ENCODE peak calls at places on chromosomes 13 and 19, in six cellular contexts. One of them, this sample, is unnamed. For H3K9me3 and H3K27me3, the result is how much of the 10 kb centered on the place peaks cover.

GRCh38 chr13:91406619-91407018 is 8.2 kb downstream of the GPC5 start:
- DNase-seq in uterus: no peak
- DNase-seq in heart left ventricle: no peak
- DNase-seq in left ventricle myocardium inferior: no peak
- DNase-seq in CD8-positive, alpha-beta T cell: no peak
- DNase-seq in right lobe of liver: peak
- DNase-seq in this sample: no peak

GRCh38 chr19:9620842-9621155 is 233 bp downstream of the ZNF561 start:
- DNase-seq in CD8-positive, alpha-beta T cell: no peak
- DNase-seq in uterus: no peak
- DNase-seq in heart left ventricle: no peak
- DNase-seq in right lobe of liver: no peak
- DNase-seq in left ventricle myocardium inferior: no peak
- DNase-seq in this sample: no peak

GRCh38 chr19:18491995-18492953 is 29.6 kb downstream of the ELL start:
- DNase-seq in left ventricle myocardium inferior: no peak
- DNase-seq in CD8-positive, alpha-beta T cell: no peak
- DNase-seq in right lobe of liver: no peak
- DNase-seq in uterus: no peak
- DNase-seq in heart left ventricle: no peak
- DNase-seq in this sample: no peak

GRCh38 chr19:16051254-16052025 is 24.9 kb upstream of the TPM4 start:
- DNase-seq in heart left ventricle: no peak
- DNase-seq in right lobe of liver: no peak
- DNase-seq in CD8-positive, alpha-beta T cell: no peak
- DNase-seq in uterus: no peak
- DNase-seq in left ventricle myocardium inferior: no peak
- DNase-seq in this sample: peak

GRCh38 chr13:94829201-94829600 is 116.9 kb upstream of the SOX21 start:
- DNase-seq in right lobe of liver: no peak
- DNase-seq in left ventricle myocardium inferior: no peak
- DNase-seq in uterus: no peak
- DNase-seq in heart left ventricle: no peak
- DNase-seq in CD8-positive, alpha-beta T cell: no peak
- DNase-seq in this sample: no peak

GRCh38 chr13:47611664-47612288 is 389.3 kb downstream of the SUCLA2 start:
- DNase-seq in uterus: no peak
- DNase-seq in heart left ventricle: no peak
- DNase-seq in left ventricle myocardium inferior: no peak
- DNase-seq in right lobe of liver: no peak
- DNase-seq in CD8-positive, alpha-beta T cell: no peak
- DNase-seq in this sample: no peak

GRCh38 chr13:32266130-32266529 is 49.0 kb downstream of the ZAR1L start:
- DNase-seq in uterus: no peak
- DNase-seq in CD8-positive, alpha-beta T cell: no peak
- DNase-seq in heart left ventricle: no peak
- DNase-seq in right lobe of liver: no peak
- DNase-seq in left ventricle myocardium inferior: no peak
- DNase-seq in this sample: no peak

GRCh38 chr13:65090191-65090590 is 2139.9 kb downstream of the PCDH9 start:
- DNase-seq in heart left ventricle: no peak
- DNase-seq in uterus: no peak
- DNase-seq in left ventricle myocardium inferior: no peak
- DNase-seq in CD8-positive, alpha-beta T cell: no peak
- DNase-seq in right lobe of liver: no peak
- DNase-seq in this sample: no peak

GRCh38 chr13:107374038-107374437 is 806.1 kb upstream of the ARGLU1 start:
- DNase-seq in uterus: no peak
- DNase-seq in right lobe of liver: no peak
- DNase-seq in heart left ventricle: no peak
- DNase-seq in CD8-positive, alpha-beta T cell: no peak
- DNase-seq in left ventricle myocardium inferior: no peak
- DNase-seq in this sample: no peak

GRCh38 chr13:43293008-43293407 is 269.6 kb downstream of the DNAJC15 start:
- DNase-seq in heart left ventricle: no peak
- DNase-seq in left ventricle myocardium inferior: no peak
- DNase-seq in uterus: no peak
- DNase-seq in right lobe of liver: no peak
- DNase-seq in CD8-positive, alpha-beta T cell: no peak
- DNase-seq in this sample: no peak

GRCh38 chr19:39752390-39752789 is 14.6 kb upstream of the CLC start:
- DNase-seq in heart left ventricle: no peak
- DNase-seq in left ventricle myocardium inferior: no peak
- DNase-seq in CD8-positive, alpha-beta T cell: no peak
- DNase-seq in uterus: no peak
- DNase-seq in right lobe of liver: no peak
- DNase-seq in this sample: no peak

GRCh38 chr13:33782631-33783030 is 35.3 kb upstream of the RFC3 start:
- DNase-seq in left ventricle myocardium inferior: no peak
- DNase-seq in CD8-positive, alpha-beta T cell: no peak
- DNase-seq in right lobe of liver: no peak
- DNase-seq in heart left ventricle: no peak
- DNase-seq in uterus: no peak
- DNase-seq in this sample: no peak

GRCh38 chr19:47280183-47280797 is 5.6 kb downstream of the INAFM1 start:
- DNase-seq in left ventricle myocardium inferior: no peak
- DNase-seq in uterus: peak
- DNase-seq in right lobe of liver: no peak
- DNase-seq in CD8-positive, alpha-beta T cell: no peak
- DNase-seq in heart left ventricle: no peak
- DNase-seq in this sample: no peak

GRCh38 chr13:20390526-20391175 is 135.0 kb downstream of the CRYL1 start:
- DNase-seq in CD8-positive, alpha-beta T cell: no peak
- DNase-seq in uterus: no peak
- DNase-seq in heart left ventricle: no peak
- DNase-seq in left ventricle myocardium inferior: no peak
- DNase-seq in right lobe of liver: no peak
- DNase-seq in this sample: peak

GRCh38 chr13:40968416-40969000 is 50.6 kb downstream of the ELF1 start:
- DNase-seq in uterus: no peak
- DNase-seq in left ventricle myocardium inferior: no peak
- DNase-seq in heart left ventricle: no peak
- DNase-seq in right lobe of liver: no peak
- DNase-seq in CD8-positive, alpha-beta T cell: no peak
- DNase-seq in this sample: no peak

GRCh38 chr19:15437355-15438123 is 12.2 kb downstream of the WIZ start:
- DNase-seq in heart left ventricle: no peak
- DNase-seq in left ventricle myocardium inferior: no peak
- DNase-seq in uterus: peak
- DNase-seq in CD8-positive, alpha-beta T cell: no peak
- DNase-seq in right lobe of liver: no peak
- DNase-seq in this sample: no peak

GRCh38 chr19:15320118-15320517 is 12.2 kb downstream of the BRD4 start:
- DNase-seq in heart left ventricle: no peak
- DNase-seq in CD8-positive, alpha-beta T cell: no peak
- DNase-seq in uterus: no peak
- DNase-seq in right lobe of liver: no peak
- DNase-seq in left ventricle myocardium inferior: no peak
- DNase-seq in this sample: no peak

GRCh38 chr19:17754634-17755532 is 3.6 kb downstream of the FCHO1 start:
- DNase-seq in heart left ventricle: no peak
- DNase-seq in uterus: no peak
- DNase-seq in left ventricle myocardium inferior: no peak
- DNase-seq in right lobe of liver: no peak
- DNase-seq in CD8-positive, alpha-beta T cell: no peak
- DNase-seq in this sample: no peak

GRCh38 chr19:54903303-54903702 is 2.6 kb upstream of the NCR1 start:
- DNase-seq in CD8-positive, alpha-beta T cell: no peak
- DNase-seq in heart left ventricle: no peak
- DNase-seq in right lobe of liver: no peak
- DNase-seq in left ventricle myocardium inferior: no peak
- DNase-seq in uterus: no peak
- DNase-seq in this sample: no peak

GRCh38 chr13:53758946-53759345 is 730.3 kb downstream of the OLFM4 start:
- DNase-seq in left ventricle myocardium inferior: no peak
- DNase-seq in uterus: no peak
- DNase-seq in heart left ventricle: no peak
- DNase-seq in CD8-positive, alpha-beta T cell: no peak
- DNase-seq in right lobe of liver: no peak
- DNase-seq in this sample: no peak

DNA sequence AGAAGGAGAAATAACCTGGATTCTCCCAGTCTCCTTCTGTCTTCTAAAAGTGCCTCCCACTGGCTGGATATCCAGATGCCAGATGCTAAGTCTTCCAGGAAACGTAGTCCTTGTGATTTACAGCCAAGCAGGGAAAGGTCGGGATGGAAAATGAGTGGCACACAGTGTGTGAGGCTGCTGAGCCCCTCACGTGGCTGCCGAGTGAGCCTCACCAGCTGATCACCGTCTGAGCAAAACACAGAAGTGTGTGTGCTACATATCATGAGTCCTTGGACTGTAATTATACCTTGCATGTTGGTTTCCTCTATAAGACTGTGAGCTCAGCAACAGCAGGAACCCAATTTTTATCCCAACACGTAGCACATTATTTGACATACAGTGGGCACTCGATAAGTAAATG is 15.1 kb downstream of the LHFPL6 start:
- DNase-seq in heart left ventricle: no peak
- DNase-seq in right lobe of liver: no peak
- DNase-seq in uterus: no peak
- DNase-seq in CD8-positive, alpha-beta T cell: no peak
- DNase-seq in left ventricle myocardium inferior: no peak
- DNase-seq in this sample: no peak
- H3K9me3 ChIP-seq in heart left ventricle: under half
- H3K9me3 ChIP-seq in right lobe of liver: under half
- H3K9me3 ChIP-seq in uterus: under half
- H3K9me3 ChIP-seq in CD8-positive, alpha-beta T cell: under half
- H3K9me3 ChIP-seq in left ventricle myocardium inferior: under half
- H3K9me3 ChIP-seq in this sample: under half

GRCh38 chr13:27925220-27925991 is 5.6 kb downstream of the PDX1 start:
- DNase-seq in uterus: no peak
- DNase-seq in right lobe of liver: no peak
- DNase-seq in left ventricle myocardium inferior: no peak
- DNase-seq in CD8-positive, alpha-beta T cell: no peak
- DNase-seq in heart left ventricle: no peak
- DNase-seq in this sample: no peak

GRCh38 chr13:27928353-27928804 is 8.6 kb downstream of the PDX1 start:
- DNase-seq in CD8-positive, alpha-beta T cell: no peak
- DNase-seq in right lobe of liver: no peak
- DNase-seq in heart left ventricle: no peak
- DNase-seq in left ventricle myocardium inferior: no peak
- DNase-seq in uterus: no peak
- DNase-seq in this sample: no peak

GRCh38 chr13:27927444-27928352 is 7.9 kb downstream of the PDX1 start:
- DNase-seq in left ventricle myocardium inferior: no peak
- DNase-seq in uterus: no peak
- DNase-seq in right lobe of liver: no peak
- DNase-seq in CD8-positive, alpha-beta T cell: no peak
- DNase-seq in heart left ventricle: no peak
- DNase-seq in this sample: no peak

GRCh38 chr13:27924529-27925141 is 4.8 kb downstream of the PDX1 start:
- DNase-seq in uterus: no peak
- DNase-seq in heart left ventricle: no peak
- DNase-seq in left ventricle myocardium inferior: no peak
- DNase-seq in right lobe of liver: no peak
- DNase-seq in CD8-positive, alpha-beta T cell: no peak
- DNase-seq in this sample: no peak

DNA sequence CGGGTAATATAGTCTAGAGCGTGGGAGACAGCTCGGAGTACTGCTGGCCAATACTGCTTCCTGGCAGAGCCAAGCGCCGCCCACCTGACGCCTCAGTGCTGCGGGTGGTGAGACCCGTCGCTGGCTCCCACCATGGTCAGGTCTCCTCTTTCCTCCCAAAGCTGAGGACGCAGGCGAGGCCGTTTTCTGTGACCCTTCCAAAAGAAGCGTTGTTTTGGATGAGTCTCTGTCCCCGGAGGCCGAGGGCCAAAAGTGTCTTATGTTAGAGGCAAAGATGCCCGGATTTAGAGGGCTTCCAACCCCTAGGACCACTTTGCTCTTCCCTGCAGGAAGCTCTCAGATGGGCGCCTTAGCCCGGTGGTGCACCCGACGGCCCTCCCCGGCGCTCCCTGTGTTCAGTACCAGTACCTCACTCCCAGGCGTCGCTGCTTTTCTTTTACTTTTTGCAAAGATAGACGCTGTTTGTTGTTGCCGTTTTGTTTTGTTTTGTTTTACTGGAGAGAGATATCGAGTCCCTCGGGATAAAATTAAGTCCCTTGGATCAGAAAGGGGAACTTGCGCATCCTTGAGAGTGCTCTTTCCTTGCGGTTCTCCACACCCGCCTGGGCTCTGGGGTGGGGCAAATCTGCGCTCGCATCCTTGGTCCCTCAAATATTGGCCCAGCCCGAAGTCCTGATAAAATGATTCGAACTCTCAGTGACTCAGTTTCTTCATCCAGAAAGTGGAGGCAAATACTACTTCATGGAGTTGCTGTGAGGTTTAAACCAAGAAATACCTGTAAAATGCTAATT is 7.0 kb downstream of the PDX1 start:
- DNase-seq in left ventricle myocardium inferior: no peak
- DNase-seq in heart left ventricle: no peak
- DNase-seq in uterus: no peak
- DNase-seq in CD8-positive, alpha-beta T cell: no peak
- DNase-seq in right lobe of liver: no peak
- DNase-seq in this sample: no peak
- H3K27me3 ChIP-seq in left ventricle myocardium inferior: half or more
- H3K27me3 ChIP-seq in heart left ventricle: half or more
- H3K27me3 ChIP-seq in uterus: under half
- H3K27me3 ChIP-seq in CD8-positive, alpha-beta T cell: under half
- H3K27me3 ChIP-seq in right lobe of liver: under half
- H3K27me3 ChIP-seq in this sample: half or more

GRCh38 chr13:109150691-109151090 is 521.3 kb downstream of the MYO16 start:
- DNase-seq in uterus: no peak
- DNase-seq in heart left ventricle: no peak
- DNase-seq in left ventricle myocardium inferior: no peak
- DNase-seq in right lobe of liver: no peak
- DNase-seq in CD8-positive, alpha-beta T cell: no peak
- DNase-seq in this sample: no peak
- TF ChIP-seq CTCF in uterus: no peak
- TF ChIP-seq CTCF in heart left ventricle: no peak
- TF ChIP-seq CTCF in left ventricle myocardium inferior: no peak
- TF ChIP-seq CTCF in right lobe of liver: no peak
- TF ChIP-seq CTCF in CD8-positive, alpha-beta T cell: no peak
- TF ChIP-seq CTCF in this sample: no peak

DNA sequence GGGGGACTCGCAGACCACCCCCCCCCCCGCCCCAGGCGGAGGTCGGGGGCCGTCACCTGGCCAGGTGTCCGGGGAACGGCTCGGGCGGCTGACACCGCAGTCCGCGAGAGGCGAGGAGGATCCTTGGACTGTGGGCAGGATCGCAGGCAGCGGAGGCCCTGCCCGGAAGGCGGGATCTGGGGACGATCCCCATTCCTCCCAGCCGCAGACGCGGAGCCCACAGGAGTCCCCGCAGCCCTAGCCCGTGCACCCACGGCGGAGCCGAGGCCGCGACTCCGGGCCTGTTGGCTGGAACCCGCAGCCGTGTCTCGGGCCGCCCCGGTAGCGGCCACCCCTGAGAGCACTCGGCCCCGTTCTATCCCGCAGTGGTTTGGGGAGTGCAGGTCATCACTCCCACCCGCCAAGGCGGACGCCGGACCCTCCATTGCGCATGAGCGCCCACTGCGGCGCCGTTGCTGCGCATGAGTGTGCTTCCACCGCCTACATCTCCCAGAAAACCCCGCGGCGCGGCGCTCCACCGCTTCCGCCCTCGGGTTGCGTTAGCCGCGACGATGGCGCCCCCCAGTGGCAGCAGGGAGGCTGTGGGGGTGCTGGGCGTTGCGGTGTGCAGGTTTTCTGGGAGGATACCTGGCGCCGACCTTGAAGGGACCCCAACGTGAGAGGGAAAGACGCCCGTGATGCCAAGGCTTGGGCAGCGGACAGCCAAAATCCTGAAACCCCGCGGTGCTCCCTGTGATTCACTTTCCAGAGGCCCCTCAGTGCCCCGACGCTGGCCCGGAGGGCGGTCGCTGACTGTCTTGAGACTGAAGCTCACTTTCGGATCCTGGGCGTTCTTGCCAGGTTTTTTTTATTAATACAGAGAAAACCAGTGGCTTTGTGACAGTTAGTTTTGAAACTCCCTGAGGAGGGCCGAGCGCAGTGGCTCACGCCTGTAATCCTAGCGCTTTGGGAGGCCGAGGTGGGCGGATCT is 4.4 kb upstream of the ZNF329 start:
- DNase-seq in left ventricle myocardium inferior: peak
- DNase-seq in heart left ventricle: peak
- DNase-seq in uterus: peak
- DNase-seq in right lobe of liver: peak
- DNase-seq in CD8-positive, alpha-beta T cell: peak
- DNase-seq in this sample: peak
- H3K9me3 ChIP-seq in left ventricle myocardium inferior: under half
- H3K9me3 ChIP-seq in heart left ventricle: under half
- H3K9me3 ChIP-seq in uterus: under half
- H3K9me3 ChIP-seq in right lobe of liver: under half
- H3K9me3 ChIP-seq in CD8-positive, alpha-beta T cell: under half
- H3K9me3 ChIP-seq in this sample: under half

This sample was measured in cardiac muscle cell.